ENCODE peak calls at places on chromosomes 2 and 18, in four cellular contexts. A is K562, T is WTC11, E is HepG2. R is an unnamed sample.

GRCh38 chr2:197889041-197889440 is 84.6 kb downstream of the PLCL1 start:
- DNase-seq in A (no peak), E (no peak), T (no peak), R (peak; percentile 77)

GRCh38 chr18:64254399-64255093 is 105.7 kb upstream of the LINC00305 start:
- DNase-seq in E (no peak), T (no peak), A (no peak), R (no peak)

GRCh38 chr2:95039410-95039809 is 13.9 kb downstream of the MAL start:
- DNase-seq in T (no peak), E (no peak), A (no peak), R (no peak)

GRCh38 chr2:12287220-12287751 is 429.4 kb upstream of the TRIB2 start:
- DNase-seq in E (no peak), T (no peak), A (no peak), R (no peak)

GRCh38 chr2:233084488-233084887 is 24.3 kb downstream of the INPP5D start:
- DNase-seq in E (no peak), T (no peak), A (no peak), R (peak; percentile 78)

GRCh38 chr2:65799455-65799854 is 367.1 kb upstream of the SPRED2 start:
- DNase-seq in A (no peak), E (no peak), T (no peak), R (no peak)

GRCh38 chr18:48924621-48925601 is 25.9 kb downstream of the SMAD7 start:
- DNase-seq in T (no peak), A (peak; percentile 46), E (no peak), R (no peak)

GRCh38 chr18:51537487-51537886 is 340.0 kb upstream of the MEX3C start:
- DNase-seq in T (peak; percentile 58), A (no peak), E (no peak), R (peak; percentile 2)

GRCh38 chr2:72901426-72901825 is 14.2 kb downstream of the SPR start:
- DNase-seq in A (peak; percentile 51), T (no peak), E (no peak), R (no peak)

GRCh38 chr2:44970846-44971450 is 29.4 kb downstream of the SIX3 start:
- DNase-seq in A (no peak), E (no peak), T (no peak), R (no peak)

GRCh38 chr2:69701100-69701945 is 40.6 kb upstream of the ANXA4 start:
- DNase-seq in A (no peak), T (no peak), E (no peak), R (no peak)

GRCh38 chr2:64359892-64360657 is 93.9 kb upstream of the LGALSL start:
- DNase-seq in T (peak; percentile 22), E (peak; percentile 13), A (peak; percentile 24), R (no peak)

GRCh38 chr2:196170202-196170680 is 1.1 kb downstream of the STK17B start:
- DNase-seq in T (no peak), E (peak; percentile 28), A (peak; percentile 23), R (no peak)

GRCh38 chr18:27411911-27412310 is 226.8 kb upstream of the CHST9 start:
- DNase-seq in A (no peak), E (peak; percentile 36), T (no peak), R (no peak)

GRCh38 chr2:42125887-42126594 is 43.1 kb upstream of the EML4 start:
- DNase-seq in E (no peak), A (no peak), T (no peak), R (no peak)

GRCh38 chr2:42123426-42123825 is 45.7 kb upstream of the EML4 start:
- DNase-seq in T (no peak), A (no peak), E (no peak), R (no peak)

GRCh38 chr2:42128731-42129486 is 40.2 kb upstream of the EML4 start:
- DNase-seq in E (no peak), T (no peak), A (no peak), R (no peak)

GRCh38 chr2:42127425-42128424 is 41.4 kb upstream of the EML4 start:
- DNase-seq in E (peak; percentile 97), T (no peak), A (no peak), R (peak; percentile 83)

DNA sequence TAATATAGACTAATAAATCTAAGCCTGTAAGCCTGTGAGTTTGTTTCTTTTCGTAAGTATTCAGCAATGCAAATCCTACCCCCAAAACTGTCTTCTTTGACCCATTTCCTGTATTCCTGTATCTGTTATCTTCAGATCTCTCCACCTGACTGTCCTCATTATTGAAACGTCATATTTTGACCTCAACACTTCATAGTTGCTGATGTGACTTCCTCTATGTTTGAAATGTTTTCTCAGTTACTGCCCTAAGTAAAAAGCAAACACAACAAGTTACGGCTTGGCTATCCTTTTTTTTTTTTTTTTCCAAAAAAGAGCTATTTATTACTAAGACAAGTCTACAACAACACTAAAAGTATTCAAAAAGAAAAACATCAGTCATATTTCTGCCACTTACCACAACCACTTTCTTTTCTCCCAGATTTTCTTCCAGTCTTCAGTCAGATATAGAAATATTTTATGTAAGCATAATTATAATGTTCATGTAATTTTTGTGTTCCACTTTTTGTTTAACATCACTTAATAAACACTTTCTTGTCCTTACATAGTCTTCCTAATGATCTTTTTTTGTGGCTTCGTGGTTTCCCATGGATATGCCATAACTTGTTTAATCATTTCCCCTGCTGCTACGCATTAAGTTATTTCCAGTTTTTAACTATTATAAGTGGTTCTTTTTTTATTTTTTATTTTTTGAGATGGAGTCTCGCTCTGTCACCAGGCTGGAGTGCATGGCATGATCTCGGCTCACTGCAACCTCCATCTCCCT is 44.9 kb upstream of the EML4 start:
- DNase-seq in T (no peak), A (no peak), E (no peak), R (peak; percentile 68)
- TF ChIP-seq ETV6 in T (no peak), A (no peak), E (no peak), R (no peak)

GRCh38 chr18:50338676-50339075 is 36.2 kb upstream of the SKA1 start:
- DNase-seq in A (no peak), T (no peak), E (no peak), R (no peak)
- TF ChIP-seq ETV6 in A (no peak), T (no peak), E (no peak), R (no peak)

GRCh38 chr2:105747997-105748396 is 3.3 kb downstream of the NCK2 start:
- DNase-seq in A (no peak), E (no peak), T (no peak), R (no peak)

GRCh38 chr2:105748564-105748963 is 3.9 kb downstream of the NCK2 start:
- DNase-seq in E (no peak), A (no peak), T (no peak), R (no peak)

GRCh38 chr2:105750735-105751134 is 6.0 kb downstream of the NCK2 start:
- DNase-seq in E (no peak), A (no peak), T (no peak), R (no peak)

GRCh38 chr2:105751272-105751671 is 6.6 kb downstream of the NCK2 start:
- DNase-seq in E (no peak), A (no peak), T (no peak), R (no peak)

GRCh38 chr2:105749583-105750399 is 5.1 kb downstream of the NCK2 start:
- DNase-seq in E (no peak), A (no peak), T (no peak), R (no peak)
- TF ChIP-seq ETV6 in E (no peak), A (no peak), T (no peak), R (no peak)

GRCh38 chr18:42850174-42850766 is 265.2 kb downstream of the RIT2 start:
- DNase-seq in A (no peak), T (no peak), E (no peak), R (no peak)
- TF ChIP-seq ETV6 in A (no peak), T (no peak), E (no peak), R (no peak)

GRCh38 chr18:78579854-78580577 is 399.6 kb upstream of the SALL3 start:
- DNase-seq in T (no peak), E (no peak), A (no peak), R (no peak)
- TF ChIP-seq ETV6 in T (no peak), E (no peak), A (no peak), R (no peak)

GRCh38 chr2:102110168-102110567 is 32.4 kb upstream of the IL1R1 start:
- DNase-seq in E (no peak), A (no peak), T (no peak), R (no peak)

GRCh38 chr2:102109016-102109415 is 33.5 kb upstream of the IL1R1 start:
- DNase-seq in T (no peak), E (no peak), A (no peak), R (no peak)

GRCh38 chr2:102110596-102111334 is 31.8 kb upstream of the IL1R1 start:
- DNase-seq in E (no peak), T (no peak), A (no peak), R (no peak)

GRCh38 chr2:102106133-102106556 is 36.4 kb upstream of the IL1R1 start:
- DNase-seq in E (peak; percentile 75), A (no peak), T (no peak), R (no peak)

DNA sequence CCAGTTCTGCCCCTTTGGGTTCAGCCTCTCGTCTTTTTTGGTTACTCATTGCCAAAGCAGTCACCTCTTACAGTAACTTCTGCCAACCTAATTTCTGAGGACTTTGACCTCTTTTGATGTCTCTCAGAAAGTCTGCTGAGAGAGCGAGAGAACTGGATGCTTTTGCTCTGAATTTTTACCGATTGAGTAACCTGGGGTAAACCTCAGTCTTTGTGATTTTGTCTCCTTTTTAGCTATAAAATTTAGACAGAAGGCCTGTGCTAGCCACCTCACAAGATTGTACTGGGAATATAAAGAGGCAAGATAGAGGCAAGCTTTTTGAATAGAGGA is 34.8 kb upstream of the IL1R1 start:
- DNase-seq in A (no peak), E (peak; percentile 98), T (no peak), R (peak; percentile 33)
- TF ChIP-seq ETV6 in A (no peak), E (no peak), T (no peak), R (no peak)

GRCh38 chr2:181660181-181660580 is 3.3 kb upstream of the CERKL start:
- DNase-seq in T (no peak), A (no peak), E (peak; percentile 60), R (no peak)

GRCh38 chr2:181658444-181658843 is 1.5 kb upstream of the CERKL start:
- DNase-seq in A (no peak), T (peak; percentile 13), E (no peak), R (no peak)

GRCh38 chr2:181655519-181655918 is 1.4 kb downstream of the CERKL start:
- DNase-seq in A (no peak), E (no peak), T (no peak), R (no peak)

GRCh38 chr2:181656450-181657261 is at the start of gene CERKL:
- DNase-seq in E (no peak), A (no peak), T (peak; percentile 82), R (no peak)

GRCh38 chr2:181657379-181657778 is 474 bp upstream of the CERKL start:
- DNase-seq in E (no peak), A (no peak), T (no peak), R (no peak)
- TF ChIP-seq ETV6 in E (no peak), A (no peak), T (no peak), R (no peak)

GRCh38 chr2:238853724-238854123 is 5.8 kb downstream of the TWIST2 start:
- DNase-seq in E (no peak), A (no peak), T (no peak), R (no peak)

GRCh38 chr2:238851026-238851425 is 3.1 kb downstream of the TWIST2 start:
- DNase-seq in A (no peak), E (no peak), T (no peak), R (no peak)

GRCh38 chr2:238851751-238852150 is 3.9 kb downstream of the TWIST2 start:
- DNase-seq in A (no peak), T (no peak), E (no peak), R (no peak)

GRCh38 chr2:238853218-238853617 is 5.3 kb downstream of the TWIST2 start:
- DNase-seq in A (no peak), T (no peak), E (no peak), R (no peak)

GRCh38 chr2:238852186-238852869 is 4.4 kb downstream of the TWIST2 start:
- DNase-seq in A (no peak), T (no peak), E (no peak), R (no peak)
- TF ChIP-seq ETV6 in A (no peak), T (no peak), E (no peak), R (no peak)

GRCh38 chr2:62112192-62112591 is 83.7 kb upstream of the B3GNT2 start:
- DNase-seq in A (no peak), T (no peak), E (no peak), R (no peak)
- TF ChIP-seq ETV6 in A (no peak), T (no peak), E (no peak), R (no peak)

R was measured in GM12878.